ENCODE peak calls at places on chromosomes 16 and 17, in eight cellular contexts. Z is sigmoid colon, G is GM23338, Q is AG04449, A is bronchial epithelial cell, I is foreskin fibroblast, X is lower lobe of right lung, J is stomach. U is an unnamed sample.

GRCh38 chr17:14098246-14098645 is 28.9 kb downstream of the COX10 start:
- DNase-seq in Z (no peak), G (peak; percentile 21), Q (no peak), A (peak; percentile 78), I (no peak), X (no peak), J (no peak), U (no peak)

GRCh38 chr17:29707212-29707571 is 84.5 kb upstream of the CORO6 start:
- DNase-seq in Z (no peak), G (no peak), Q (no peak), A (no peak), I (no peak), X (no peak), J (no peak), U (no peak)

GRCh38 chr17:79160980-79161621 is 86.5 kb downstream of the ENGASE start:
- DNase-seq in Z (no peak), G (peak; percentile 43), Q (no peak), A (peak; percentile 31), I (no peak), X (no peak), J (no peak), U (no peak)

GRCh38 chr17:17518019-17518418 is 21.8 kb upstream of the RASD1 start:
- DNase-seq in Z (no peak), G (no peak), Q (no peak), A (no peak), I (no peak), X (no peak), J (no peak), U (no peak)

GRCh38 chr17:78023042-78023441 is 64.5 kb downstream of the TNRC6C start:
- DNase-seq in Z (no peak), G (no peak), Q (no peak), A (no peak), I (no peak), X (no peak), J (no peak), U (no peak)

GRCh38 chr16:78852236-78852635 is 748.3 kb downstream of the MAF start:
- DNase-seq in Z (no peak), G (no peak), Q (no peak), A (no peak), I (no peak), X (no peak), J (no peak), U (no peak)

GRCh38 chr17:33121756-33122155 is 130.1 kb downstream of the SPACA3 start:
- DNase-seq in Z (no peak), G (no peak), Q (no peak), A (no peak), I (no peak), X (no peak), J (no peak), U (no peak)

GRCh38 chr16:67967183-67967955 is 1.1 kb downstream of the SLC12A4 start:
- DNase-seq in Z (no peak), G (no peak), Q (no peak), A (peak; percentile 45), I (peak; percentile 42), X (no peak), J (no peak), U (peak; percentile 70)

GRCh38 chr16:87824991-87825841 is 44.1 kb downstream of the SLC7A5 start:
- DNase-seq in Z (no peak), G (peak; percentile 50), Q (no peak), A (no peak), I (no peak), X (no peak), J (no peak), U (no peak)

GRCh38 chr16:22379656-22380055 is 5.2 kb upstream of the CDR2 start:
- DNase-seq in Z (no peak), G (no peak), Q (no peak), A (no peak), I (no peak), X (no peak), J (no peak), U (no peak)

GRCh38 chr17:67218385-67218950 is 26.5 kb downstream of the HELZ start:
- DNase-seq in Z (no peak), G (no peak), Q (no peak), A (peak; percentile 63), I (peak; percentile 52), X (no peak), J (no peak), U (no peak)

DNA sequence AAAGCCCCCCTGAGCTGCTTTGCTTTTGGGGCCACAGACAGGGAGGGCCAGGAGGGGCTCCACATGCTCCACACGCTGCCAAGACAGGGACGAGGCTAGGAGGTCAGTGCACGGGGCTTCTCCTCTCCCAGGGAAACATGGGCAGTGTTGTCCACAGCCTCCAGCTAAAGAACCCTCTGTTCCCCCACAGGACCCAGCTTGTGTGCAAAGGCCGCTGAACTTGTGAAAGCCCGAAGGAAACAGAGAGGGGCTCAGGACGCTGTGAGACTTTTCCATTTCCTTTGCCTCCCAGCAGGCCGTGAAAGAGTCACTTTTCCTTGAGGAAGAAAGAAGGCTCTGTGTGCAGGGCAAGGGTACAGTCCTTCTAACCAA is 9.7 kb downstream of the CDRT4 start:
- DNase-seq in Z (peak; percentile 84), G (no peak), Q (no peak), A (no peak), I (no peak), X (no peak), J (no peak), U (no peak)
- H3K4me3 ChIP-seq in Z (no peak overlapping the region), G (no peak overlapping the region), Q (peak overlapping the region; percentile 31), A (no peak overlapping the region), I (no peak overlapping the region), X (no peak overlapping the region), J (no peak overlapping the region), U (no peak overlapping the region)

GRCh38 chr17:6591599-6592158 is 35.3 kb upstream of the PITPNM3 start:
- DNase-seq in Z (no peak), G (no peak), Q (peak; percentile 52), A (peak; percentile 94), I (peak; percentile 96), X (no peak), J (no peak), U (no peak)
- H3K4me3 ChIP-seq in Z (no peak overlapping the region), G (no peak overlapping the region), Q (no peak overlapping the region), A (no peak overlapping the region), I (no peak overlapping the region), X (no peak overlapping the region), J (no peak overlapping the region), U (peak overlapping the region; percentile 50)

DNA sequence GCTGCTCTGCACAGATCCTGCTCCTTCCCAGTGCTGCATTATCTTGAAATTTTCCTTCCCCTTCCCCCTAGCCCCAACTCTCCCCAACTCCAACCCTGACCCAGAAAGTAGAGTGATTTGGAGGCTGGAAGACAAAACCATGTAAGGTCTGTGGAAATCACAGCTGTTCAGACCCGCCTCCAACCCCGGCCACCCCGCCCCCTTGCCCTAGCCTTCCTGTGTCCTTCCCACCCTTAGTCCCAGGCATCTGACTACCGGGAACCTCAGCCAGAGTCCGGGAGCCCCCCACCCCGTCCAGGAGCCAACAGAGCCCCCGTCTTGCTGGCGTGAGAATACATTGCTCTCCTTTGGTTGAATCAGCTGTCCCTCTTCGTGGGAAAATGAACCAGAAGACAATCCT is at the start of gene AOC3:
- DNase-seq in Z (peak; percentile 89), G (peak; percentile 29), Q (no peak), A (no peak), I (no peak), X (no peak), J (no peak), U (no peak)
- H3K4me3 ChIP-seq in Z (peak within 1 kb of the TSS; percentile 64), G (no peak within 1 kb of the TSS), Q (no peak within 1 kb of the TSS), A (no peak within 1 kb of the TSS), I (no peak within 1 kb of the TSS), X (peak within 1 kb of the TSS; percentile 52), J (peak within 1 kb of the TSS; percentile 43), U (no peak within 1 kb of the TSS)

GRCh38 chr16:56939801-56940200 is 7.9 kb downstream of the HERPUD1 start:
- DNase-seq in Z (peak; percentile 26), G (no peak), Q (no peak), A (no peak), I (no peak), X (no peak), J (no peak), U (no peak)

GRCh38 chr16:56941856-56942331 is 10.0 kb downstream of the HERPUD1 start:
- DNase-seq in Z (peak; percentile 40), G (no peak), Q (no peak), A (no peak), I (no peak), X (no peak), J (no peak), U (no peak)

GRCh38 chr16:56938664-56939513 is 6.9 kb downstream of the HERPUD1 start:
- DNase-seq in Z (peak; percentile 34), G (no peak), Q (no peak), A (no peak), I (no peak), X (no peak), J (no peak), U (no peak)

GRCh38 chr16:56943761-56944375 is 11.9 kb downstream of the HERPUD1 start:
- DNase-seq in Z (no peak), G (no peak), Q (no peak), A (no peak), I (no peak), X (no peak), J (no peak), U (no peak)

DNA sequence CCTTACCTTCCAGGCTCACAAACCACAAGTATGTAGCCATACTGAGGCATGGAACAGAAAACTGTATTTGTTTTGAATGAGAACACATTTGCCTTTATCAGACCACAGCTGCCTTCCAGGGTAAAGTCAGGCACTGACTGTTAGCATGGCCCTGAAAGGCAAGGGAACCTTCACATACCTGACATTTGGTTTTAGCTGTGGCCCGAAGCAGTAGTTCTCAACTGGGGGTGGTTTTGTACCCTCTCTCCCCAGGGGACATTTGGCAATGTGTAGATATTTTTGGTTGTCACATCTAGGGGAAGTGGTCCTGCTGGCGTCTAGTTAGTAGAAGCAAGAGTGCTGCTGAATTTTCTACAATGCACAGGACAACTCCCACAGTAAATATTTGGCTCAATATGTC is 9.2 kb downstream of the HERPUD1 start:
- DNase-seq in Z (no peak), G (no peak), Q (no peak), A (no peak), I (no peak), X (no peak), J (no peak), U (no peak)
- H3K4me3 ChIP-seq in Z (no peak overlapping the region), G (no peak overlapping the region), Q (no peak overlapping the region), A (no peak overlapping the region), I (no peak overlapping the region), X (no peak overlapping the region), J (no peak overlapping the region), U (no peak overlapping the region)

DNA sequence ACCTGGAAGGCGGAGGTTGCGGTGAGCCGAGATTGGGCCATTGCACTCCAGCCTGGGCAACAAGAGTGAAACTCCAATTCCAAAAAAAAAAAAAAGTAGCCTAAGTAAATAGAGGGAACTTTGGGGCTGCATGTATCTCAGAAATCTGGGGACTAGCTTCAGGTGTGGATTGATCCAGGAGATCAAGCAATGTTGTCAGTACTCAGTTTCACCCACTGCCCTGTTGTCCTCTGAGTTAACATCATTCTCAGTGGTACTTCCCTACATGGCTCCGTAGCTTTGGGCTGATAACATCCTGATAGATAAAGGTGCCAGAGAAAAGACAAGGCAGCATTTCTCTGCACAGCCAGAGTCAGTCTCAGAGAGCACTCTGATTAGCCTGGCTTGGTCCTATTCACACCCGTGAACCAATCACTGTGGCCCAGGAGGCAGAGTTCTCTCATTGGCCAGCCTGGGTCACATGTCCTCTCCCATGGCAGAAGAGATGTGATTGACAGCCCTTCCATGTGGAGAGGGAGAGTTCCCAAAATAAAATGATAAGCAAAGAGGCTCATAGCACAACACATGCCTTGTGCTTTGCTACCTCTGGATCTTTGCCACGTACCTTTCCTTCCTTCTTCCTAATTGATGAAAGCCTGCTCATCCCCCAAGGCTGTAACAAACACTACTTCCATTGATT is 99.6 kb downstream of the ABCC1 start:
- DNase-seq in Z (no peak), G (no peak), Q (no peak), A (no peak), I (no peak), X (no peak), J (no peak), U (peak; percentile 61)
- H3K4me3 ChIP-seq in Z (no peak overlapping the region), G (no peak overlapping the region), Q (no peak overlapping the region), A (no peak overlapping the region), I (no peak overlapping the region), X (no peak overlapping the region), J (no peak overlapping the region), U (no peak overlapping the region)

GRCh38 chr17:51118330-51119195 is 2.1 kb downstream of the SPAG9 start:
- DNase-seq in Z (peak; percentile 75), G (no peak), Q (no peak), A (no peak), I (no peak), X (no peak), J (peak; percentile 76), U (no peak)
- H3K4me3 ChIP-seq in Z (peak overlapping the region; percentile 97), G (peak overlapping the region; percentile 99), Q (peak overlapping the region; percentile 96), A (no peak overlapping the region), I (peak overlapping the region; percentile 98), X (peak overlapping the region; percentile 97), J (peak overlapping the region; percentile 91), U (peak overlapping the region; percentile 93)

U was measured in endodermal cell.